ENCODE peak calls at places on chromosomes 7 and 10, in seven cellular contexts. One of them, this sample, is unnamed.

GRCh38 chr10:15439381-15439837 is 68.3 kb upstream of the FAM171A1 start:
- DNase-seq in GM12865: no peak
- DNase-seq in GM23248: peak; percentile 66
- DNase-seq in stimulated activated naive CD8-positive, alpha-beta T cell treated with anti-CD3 and anti-CD28 coated beads, Interleukin-15, amount 100 ng/mL, for 72 hours: no peak
- DNase-seq in right cardiac atrium: peak; percentile 89
- DNase-seq in cardiac muscle cell: peak; percentile 49
- DNase-seq in GF-D8: no peak
- DNase-seq in this sample: peak; percentile 71

GRCh38 chr10:86937502-86938154 is 19.8 kb downstream of the MMRN2 start:
- DNase-seq in GM12865: no peak
- DNase-seq in GM23248: no peak
- DNase-seq in stimulated activated naive CD8-positive, alpha-beta T cell treated with anti-CD3 and anti-CD28 coated beads, Interleukin-15, amount 100 ng/mL, for 72 hours: no peak
- DNase-seq in right cardiac atrium: no peak
- DNase-seq in cardiac muscle cell: no peak
- DNase-seq in GF-D8: no peak
- DNase-seq in this sample: no peak

GRCh38 chr7:14340415-14341079 is 351.1 kb upstream of the ETV1 start:
- DNase-seq in GM12865: no peak
- DNase-seq in GM23248: no peak
- DNase-seq in stimulated activated naive CD8-positive, alpha-beta T cell treated with anti-CD3 and anti-CD28 coated beads, Interleukin-15, amount 100 ng/mL, for 72 hours: no peak
- DNase-seq in right cardiac atrium: no peak
- DNase-seq in cardiac muscle cell: no peak
- DNase-seq in GF-D8: no peak
- DNase-seq in this sample: no peak

GRCh38 chr7:28732037-28732869 is 225.9 kb downstream of the TRIL start:
- DNase-seq in GM12865: no peak
- DNase-seq in GM23248: peak; percentile 88
- DNase-seq in stimulated activated naive CD8-positive, alpha-beta T cell treated with anti-CD3 and anti-CD28 coated beads, Interleukin-15, amount 100 ng/mL, for 72 hours: no peak
- DNase-seq in right cardiac atrium: peak; percentile 72
- DNase-seq in cardiac muscle cell: no peak
- DNase-seq in GF-D8: no peak
- DNase-seq in this sample: peak; percentile 67

GRCh38 chr10:114051714-114052113 is 8.0 kb downstream of the ADRB1 start:
- DNase-seq in GM12865: no peak
- DNase-seq in GM23248: no peak
- DNase-seq in stimulated activated naive CD8-positive, alpha-beta T cell treated with anti-CD3 and anti-CD28 coated beads, Interleukin-15, amount 100 ng/mL, for 72 hours: no peak
- DNase-seq in right cardiac atrium: no peak
- DNase-seq in cardiac muscle cell: no peak
- DNase-seq in GF-D8: no peak
- DNase-seq in this sample: no peak

GRCh38 chr7:53428045-53428444 is 392.6 kb downstream of the POM121L12 start:
- DNase-seq in GM12865: no peak
- DNase-seq in GM23248: no peak
- DNase-seq in stimulated activated naive CD8-positive, alpha-beta T cell treated with anti-CD3 and anti-CD28 coated beads, Interleukin-15, amount 100 ng/mL, for 72 hours: no peak
- DNase-seq in right cardiac atrium: no peak
- DNase-seq in cardiac muscle cell: no peak
- DNase-seq in GF-D8: no peak
- DNase-seq in this sample: no peak

GRCh38 chr10:130190737-130191115 is 54.5 kb downstream of the GLRX3 start:
- DNase-seq in GM12865: no peak
- DNase-seq in GM23248: peak; percentile 29
- DNase-seq in stimulated activated naive CD8-positive, alpha-beta T cell treated with anti-CD3 and anti-CD28 coated beads, Interleukin-15, amount 100 ng/mL, for 72 hours: no peak
- DNase-seq in right cardiac atrium: no peak
- DNase-seq in cardiac muscle cell: no peak
- DNase-seq in GF-D8: no peak
- DNase-seq in this sample: peak; percentile 3

GRCh38 chr10:110556993-110557601 is 10.4 kb upstream of the SMC3 start:
- DNase-seq in GM12865: peak; percentile 82
- DNase-seq in GM23248: peak; percentile 83
- DNase-seq in stimulated activated naive CD8-positive, alpha-beta T cell treated with anti-CD3 and anti-CD28 coated beads, Interleukin-15, amount 100 ng/mL, for 72 hours: peak; percentile 57
- DNase-seq in right cardiac atrium: peak; percentile 63
- DNase-seq in cardiac muscle cell: peak; percentile 65
- DNase-seq in GF-D8: no peak
- DNase-seq in this sample: peak; percentile 74

GRCh38 chr7:155466142-155466813 is 8.3 kb downstream of the EN2 start:
- DNase-seq in GM12865: no peak
- DNase-seq in GM23248: no peak
- DNase-seq in stimulated activated naive CD8-positive, alpha-beta T cell treated with anti-CD3 and anti-CD28 coated beads, Interleukin-15, amount 100 ng/mL, for 72 hours: no peak
- DNase-seq in right cardiac atrium: no peak
- DNase-seq in cardiac muscle cell: peak; percentile 32
- DNase-seq in GF-D8: no peak
- DNase-seq in this sample: no peak

GRCh38 chr10:110151467-110151866 is 55.9 kb upstream of the MXI1 start:
- DNase-seq in GM12865: no peak
- DNase-seq in GM23248: no peak
- DNase-seq in stimulated activated naive CD8-positive, alpha-beta T cell treated with anti-CD3 and anti-CD28 coated beads, Interleukin-15, amount 100 ng/mL, for 72 hours: no peak
- DNase-seq in right cardiac atrium: no peak
- DNase-seq in cardiac muscle cell: no peak
- DNase-seq in GF-D8: no peak
- DNase-seq in this sample: no peak

This sample was measured in EH.